ENCODE peak calls at places on chromosomes 1 and 21, in eight cellular contexts. I is PC-9, X is fibroblast of the aortic adventitia, K is aorta, B is left cardiac atrium, E is NAMALWA, P is T follicular helper cell, R is psoas muscle. Q is an unnamed sample.

GRCh38 chr1:152186556-152187285 is 27.7 kb upstream of the RPTN start:
- DNase-seq in I (no peak), R (no peak), K (no peak), E (no peak), B (no peak), X (peak), P (no peak), Q (no peak)

GRCh38 chr1:32754282-32755097 is 51.9 kb upstream of the SYNC start:
- DNase-seq in R (peak), X (no peak), B (no peak), K (no peak), P (peak), I (no peak), E (peak), Q (no peak)

GRCh38 chr1:228177936-228178710 is 12.5 kb downstream of the IBA57 start:
- DNase-seq in R (no peak), I (no peak), P (no peak), B (peak), E (no peak), X (no peak), K (no peak), Q (no peak)

GRCh38 chr1:9588551-9589143 is at the start of gene TMEM201:
- DNase-seq in E (peak), R (peak), K (peak), P (peak), I (peak), X (peak), B (peak), Q (peak)

GRCh38 chr1:226407497-226408284 is at the start of gene PARP1:
- DNase-seq in B (peak), X (peak), K (peak), E (peak), R (peak), P (peak), I (peak), Q (peak)

GRCh38 chr1:204199579-204199978 is 3.3 kb upstream of the KISS1 start:
- DNase-seq in E (no peak), K (no peak), B (no peak), P (no peak), I (no peak), X (no peak), R (no peak), Q (no peak)

GRCh38 chr1:21828075-21828474 is 16.0 kb downstream of the LDLRAD2 start:
- DNase-seq in X (no peak), K (no peak), E (no peak), B (no peak), I (no peak), R (peak), P (no peak), Q (no peak)

GRCh38 chr1:218811497-218811896 is 362.2 kb upstream of the LYPLAL1 start:
- DNase-seq in X (peak), I (no peak), R (no peak), B (peak), P (no peak), K (no peak), E (no peak), Q (no peak)

GRCh38 chr1:162391790-162392563 is 10.4 kb downstream of the C1orf226 start:
- DNase-seq in R (no peak), B (no peak), I (no peak), E (peak), P (no peak), X (peak), K (no peak), Q (peak)

GRCh38 chr1:99755664-99756063 is 10.8 kb downstream of the FRRS1 start:
- DNase-seq in I (no peak), P (no peak), R (no peak), B (no peak), K (no peak), E (no peak), X (no peak), Q (no peak)

GRCh38 chr21:17463441-17463840 is 49.4 kb upstream of the CXADR start:
- DNase-seq in P (no peak), B (no peak), R (no peak), E (no peak), K (no peak), I (no peak), X (peak), Q (peak)

GRCh38 chr1:245516178-245516829 is 361.5 kb downstream of the KIF26B start:
- DNase-seq in P (no peak), R (no peak), B (no peak), E (no peak), K (no peak), X (no peak), I (no peak), Q (no peak)

GRCh38 chr1:107617921-107618320 is 347.1 kb downstream of the VAV3 start:
- DNase-seq in P (no peak), B (no peak), X (no peak), E (no peak), I (no peak), K (no peak), R (no peak), Q (no peak)

GRCh38 chr1:171740356-171740863 is 1.5 kb downstream of the VAMP4 start:
- DNase-seq in R (no peak), P (no peak), I (no peak), K (no peak), E (no peak), B (no peak), X (peak), Q (no peak)

GRCh38 chr1:230163205-230163604 is 96.2 kb downstream of the GALNT2 start:
- DNase-seq in R (peak), X (peak), P (no peak), I (no peak), E (no peak), K (no peak), B (peak), Q (no peak)

GRCh38 chr1:11422701-11423100 is 56.3 kb upstream of the DISP3 start:
- DNase-seq in K (no peak), I (no peak), P (no peak), B (no peak), R (no peak), X (no peak), E (no peak), Q (no peak)

Q was measured in AG09319.